ENCODE peak calls at places on chromosome 18, in nine cellular contexts. One of them, this sample, is unnamed. For H3K36me3, the result is how much of the 10 kb centered on the place peaks cover.

GRCh38 chr18:6807504-6808257 is 78.2 kb downstream of the ARHGAP28 start:
- DNase-seq in PC-9: no peak
- DNase-seq in DND-41: no peak
- DNase-seq in mucosa of descending colon: no peak
- DNase-seq in prostate gland: no peak
- DNase-seq in kidney epithelial cell: no peak
- DNase-seq in upper lobe of right lung: no peak
- DNase-seq in hepatocyte: no peak
- DNase-seq in body of pancreas: no peak
- DNase-seq in this sample: no peak

GRCh38 chr18:55101458-55101824 is 142.2 kb upstream of the CCDC68 start:
- DNase-seq in PC-9: no peak
- DNase-seq in DND-41: no peak
- DNase-seq in mucosa of descending colon: no peak
- DNase-seq in prostate gland: no peak
- DNase-seq in kidney epithelial cell: no peak
- DNase-seq in upper lobe of right lung: no peak
- DNase-seq in hepatocyte: no peak
- DNase-seq in body of pancreas: no peak
- DNase-seq in this sample: no peak

GRCh38 chr18:73479472-73479871 is 611.7 kb upstream of the NETO1 start:
- DNase-seq in PC-9: no peak
- DNase-seq in DND-41: no peak
- DNase-seq in mucosa of descending colon: no peak
- DNase-seq in prostate gland: no peak
- DNase-seq in kidney epithelial cell: no peak
- DNase-seq in upper lobe of right lung: no peak
- DNase-seq in hepatocyte: no peak
- DNase-seq in body of pancreas: no peak
- DNase-seq in this sample: no peak

GRCh38 chr18:49560277-49561126 is 1.4 kb upstream of the LIPG start:
- DNase-seq in PC-9: no peak
- DNase-seq in DND-41: no peak
- DNase-seq in mucosa of descending colon: peak
- DNase-seq in prostate gland: peak
- DNase-seq in kidney epithelial cell: no peak
- DNase-seq in upper lobe of right lung: peak
- DNase-seq in hepatocyte: peak
- DNase-seq in body of pancreas: peak
- DNase-seq in this sample: no peak

GRCh38 chr18:53375641-53376040 is 848.8 kb downstream of the MBD2 start:
- DNase-seq in PC-9: no peak
- DNase-seq in DND-41: no peak
- DNase-seq in mucosa of descending colon: peak
- DNase-seq in prostate gland: no peak
- DNase-seq in kidney epithelial cell: peak
- DNase-seq in upper lobe of right lung: peak
- DNase-seq in hepatocyte: peak
- DNase-seq in body of pancreas: peak
- DNase-seq in this sample: no peak

GRCh38 chr18:54109131-54109683 is 115.3 kb downstream of the MBD2 start:
- DNase-seq in PC-9: no peak
- DNase-seq in DND-41: no peak
- DNase-seq in mucosa of descending colon: no peak
- DNase-seq in prostate gland: no peak
- DNase-seq in kidney epithelial cell: no peak
- DNase-seq in upper lobe of right lung: no peak
- DNase-seq in hepatocyte: no peak
- DNase-seq in body of pancreas: no peak
- DNase-seq in this sample: no peak

GRCh38 chr18:54968807-54969206 is 9.5 kb upstream of the CCDC68 start:
- DNase-seq in PC-9: no peak
- DNase-seq in DND-41: no peak
- DNase-seq in mucosa of descending colon: no peak
- DNase-seq in prostate gland: no peak
- DNase-seq in kidney epithelial cell: no peak
- DNase-seq in upper lobe of right lung: no peak
- DNase-seq in hepatocyte: no peak
- DNase-seq in body of pancreas: no peak
- DNase-seq in this sample: no peak

GRCh38 chr18:12017079-12017478 is 35.8 kb downstream of the IMPA2 start:
- DNase-seq in PC-9: no peak
- DNase-seq in DND-41: no peak
- DNase-seq in mucosa of descending colon: no peak
- DNase-seq in prostate gland: no peak
- DNase-seq in kidney epithelial cell: no peak
- DNase-seq in upper lobe of right lung: peak
- DNase-seq in hepatocyte: no peak
- DNase-seq in body of pancreas: peak
- DNase-seq in this sample: no peak

DNA sequence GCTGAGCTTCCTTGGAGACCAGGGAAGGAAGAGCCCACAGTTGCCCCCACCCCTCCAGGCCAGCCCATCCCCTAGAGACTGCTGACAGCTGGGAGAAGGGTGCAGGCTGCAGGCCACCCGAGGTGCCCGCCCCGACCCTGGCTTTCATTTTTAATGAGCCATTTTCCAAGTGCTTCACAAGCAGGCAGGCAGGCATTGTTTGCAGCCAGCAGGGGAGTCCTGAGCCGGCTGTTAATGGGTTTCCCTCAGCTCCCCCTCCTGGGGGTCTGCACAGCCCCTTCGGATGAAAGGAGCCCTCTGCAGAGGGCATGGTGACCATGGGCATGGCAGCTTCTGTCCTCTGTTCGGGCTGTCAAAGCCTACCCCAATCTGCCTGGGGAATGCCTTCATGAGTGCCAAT is 94.5 kb downstream of the ZBTB7C start:
- DNase-seq in PC-9: no peak
- DNase-seq in DND-41: no peak
- DNase-seq in mucosa of descending colon: no peak
- DNase-seq in prostate gland: no peak
- DNase-seq in kidney epithelial cell: no peak
- DNase-seq in upper lobe of right lung: no peak
- DNase-seq in hepatocyte: no peak
- DNase-seq in body of pancreas: no peak
- DNase-seq in this sample: no peak
- TF ChIP-seq CTCF in PC-9: no peak
- TF ChIP-seq CTCF in DND-41: no peak
- TF ChIP-seq CTCF in mucosa of descending colon: no peak
- TF ChIP-seq CTCF in prostate gland: no peak
- TF ChIP-seq CTCF in kidney epithelial cell: no peak
- TF ChIP-seq CTCF in upper lobe of right lung: no peak
- TF ChIP-seq CTCF in hepatocyte: no peak
- TF ChIP-seq CTCF in body of pancreas: no peak
- TF ChIP-seq CTCF in this sample: no peak

GRCh38 chr18:62867521-62867920 is 152.2 kb downstream of the PHLPP1 start:
- DNase-seq in PC-9: no peak
- DNase-seq in DND-41: no peak
- DNase-seq in mucosa of descending colon: no peak
- DNase-seq in prostate gland: no peak
- DNase-seq in kidney epithelial cell: no peak
- DNase-seq in upper lobe of right lung: no peak
- DNase-seq in hepatocyte: no peak
- DNase-seq in body of pancreas: no peak
- DNase-seq in this sample: no peak

GRCh38 chr18:62868645-62869044 is 153.3 kb downstream of the PHLPP1 start:
- DNase-seq in PC-9: no peak
- DNase-seq in DND-41: no peak
- DNase-seq in mucosa of descending colon: no peak
- DNase-seq in prostate gland: no peak
- DNase-seq in kidney epithelial cell: no peak
- DNase-seq in upper lobe of right lung: no peak
- DNase-seq in hepatocyte: no peak
- DNase-seq in body of pancreas: no peak
- DNase-seq in this sample: no peak

GRCh38 chr18:62870643-62871042 is 155.3 kb downstream of the PHLPP1 start:
- DNase-seq in PC-9: no peak
- DNase-seq in DND-41: no peak
- DNase-seq in mucosa of descending colon: no peak
- DNase-seq in prostate gland: no peak
- DNase-seq in kidney epithelial cell: no peak
- DNase-seq in upper lobe of right lung: no peak
- DNase-seq in hepatocyte: no peak
- DNase-seq in body of pancreas: no peak
- DNase-seq in this sample: no peak

GRCh38 chr18:62865498-62865897 is 150.2 kb downstream of the PHLPP1 start:
- DNase-seq in PC-9: no peak
- DNase-seq in DND-41: no peak
- DNase-seq in mucosa of descending colon: no peak
- DNase-seq in prostate gland: no peak
- DNase-seq in kidney epithelial cell: no peak
- DNase-seq in upper lobe of right lung: no peak
- DNase-seq in hepatocyte: no peak
- DNase-seq in body of pancreas: no peak
- DNase-seq in this sample: no peak

DNA sequence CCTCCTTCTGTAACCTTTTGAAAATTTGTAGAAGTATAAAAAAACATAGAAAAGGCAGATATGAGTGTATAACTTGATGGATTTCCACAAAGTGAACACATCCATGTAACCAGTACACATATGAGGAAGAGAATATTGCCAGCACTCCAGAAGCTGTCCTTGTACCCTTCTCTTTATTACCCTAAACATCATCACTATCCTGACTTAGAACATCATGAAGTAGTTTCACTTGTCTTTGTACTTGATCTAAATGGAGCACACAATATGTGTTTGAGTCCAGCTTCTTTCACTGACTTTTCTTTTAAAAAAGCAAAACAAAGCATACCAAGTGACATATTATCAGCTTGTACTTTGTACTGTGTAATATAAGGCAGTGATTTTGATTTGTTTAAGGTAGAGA is 154.0 kb downstream of the PHLPP1 start:
- DNase-seq in PC-9: no peak
- DNase-seq in DND-41: no peak
- DNase-seq in mucosa of descending colon: no peak
- DNase-seq in prostate gland: no peak
- DNase-seq in kidney epithelial cell: no peak
- DNase-seq in upper lobe of right lung: no peak
- DNase-seq in hepatocyte: no peak
- DNase-seq in body of pancreas: no peak
- DNase-seq in this sample: peak
- H3K4me3 ChIP-seq in PC-9: no peak
- H3K4me3 ChIP-seq in DND-41: no peak
- H3K4me3 ChIP-seq in mucosa of descending colon: no peak
- H3K4me3 ChIP-seq in prostate gland: no peak
- H3K4me3 ChIP-seq in kidney epithelial cell: no peak
- H3K4me3 ChIP-seq in upper lobe of right lung: no peak
- H3K4me3 ChIP-seq in hepatocyte: no peak
- H3K4me3 ChIP-seq in body of pancreas: no peak
- H3K4me3 ChIP-seq in this sample: peak

GRCh38 chr18:78801011-78801410 is 178.6 kb upstream of the SALL3 start:
- DNase-seq in PC-9: no peak
- DNase-seq in DND-41: no peak
- DNase-seq in mucosa of descending colon: no peak
- DNase-seq in prostate gland: no peak
- DNase-seq in kidney epithelial cell: no peak
- DNase-seq in upper lobe of right lung: peak
- DNase-seq in hepatocyte: no peak
- DNase-seq in body of pancreas: no peak
- DNase-seq in this sample: no peak

GRCh38 chr18:78798402-78799175 is 181.0 kb upstream of the SALL3 start:
- DNase-seq in PC-9: no peak
- DNase-seq in DND-41: no peak
- DNase-seq in mucosa of descending colon: no peak
- DNase-seq in prostate gland: no peak
- DNase-seq in kidney epithelial cell: no peak
- DNase-seq in upper lobe of right lung: peak
- DNase-seq in hepatocyte: no peak
- DNase-seq in body of pancreas: no peak
- DNase-seq in this sample: no peak

GRCh38 chr18:78797499-78797898 is 182.1 kb upstream of the SALL3 start:
- DNase-seq in PC-9: no peak
- DNase-seq in DND-41: no peak
- DNase-seq in mucosa of descending colon: no peak
- DNase-seq in prostate gland: no peak
- DNase-seq in kidney epithelial cell: no peak
- DNase-seq in upper lobe of right lung: no peak
- DNase-seq in hepatocyte: no peak
- DNase-seq in body of pancreas: no peak
- DNase-seq in this sample: no peak

GRCh38 chr18:78796693-78797455 is 182.7 kb upstream of the SALL3 start:
- DNase-seq in PC-9: no peak
- DNase-seq in DND-41: no peak
- DNase-seq in mucosa of descending colon: no peak
- DNase-seq in prostate gland: no peak
- DNase-seq in kidney epithelial cell: no peak
- DNase-seq in upper lobe of right lung: peak
- DNase-seq in hepatocyte: no peak
- DNase-seq in body of pancreas: no peak
- DNase-seq in this sample: no peak

DNA sequence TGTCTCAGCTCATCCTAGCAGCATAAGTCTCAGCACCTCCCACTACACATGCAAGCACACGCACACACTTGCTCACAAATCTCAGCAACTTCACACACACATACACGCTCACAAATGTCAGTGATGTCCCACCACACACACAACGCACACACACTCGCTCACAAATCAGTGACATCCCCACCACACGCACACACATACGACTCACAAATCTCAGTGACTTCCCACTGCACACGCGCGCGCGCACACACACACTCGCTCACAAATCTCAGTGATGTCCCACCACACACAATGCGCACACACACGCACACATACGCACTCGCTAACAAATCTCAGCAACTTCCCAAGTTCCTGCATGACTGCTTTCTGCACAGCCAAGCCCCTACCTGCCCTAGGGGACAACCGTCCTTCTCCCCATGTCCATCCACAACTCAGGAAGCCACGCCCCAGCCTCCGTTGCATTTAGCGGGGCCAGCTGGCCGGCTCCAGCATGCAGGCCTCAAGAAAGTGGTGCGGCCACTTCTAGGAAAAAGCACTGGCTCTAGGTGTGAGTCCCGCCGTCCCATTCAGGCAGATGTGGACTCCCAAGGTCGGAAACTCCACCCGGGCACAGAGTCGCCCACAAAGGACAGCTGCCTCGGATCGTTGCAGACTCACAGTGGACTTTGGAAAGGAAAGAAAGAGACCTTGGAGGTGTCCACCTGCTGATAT is 180.1 kb upstream of the SALL3 start:
- DNase-seq in PC-9: no peak
- DNase-seq in DND-41: no peak
- DNase-seq in mucosa of descending colon: no peak
- DNase-seq in prostate gland: no peak
- DNase-seq in kidney epithelial cell: no peak
- DNase-seq in upper lobe of right lung: peak
- DNase-seq in hepatocyte: no peak
- DNase-seq in body of pancreas: no peak
- DNase-seq in this sample: no peak
- H3K36me3 ChIP-seq in PC-9: under half
- H3K36me3 ChIP-seq in DND-41: under half
- H3K36me3 ChIP-seq in mucosa of descending colon: under half
- H3K36me3 ChIP-seq in prostate gland: under half
- H3K36me3 ChIP-seq in kidney epithelial cell: under half
- H3K36me3 ChIP-seq in upper lobe of right lung: under half
- H3K36me3 ChIP-seq in hepatocyte: under half
- H3K36me3 ChIP-seq in body of pancreas: under half
- H3K36me3 ChIP-seq in this sample: under half

DNA sequence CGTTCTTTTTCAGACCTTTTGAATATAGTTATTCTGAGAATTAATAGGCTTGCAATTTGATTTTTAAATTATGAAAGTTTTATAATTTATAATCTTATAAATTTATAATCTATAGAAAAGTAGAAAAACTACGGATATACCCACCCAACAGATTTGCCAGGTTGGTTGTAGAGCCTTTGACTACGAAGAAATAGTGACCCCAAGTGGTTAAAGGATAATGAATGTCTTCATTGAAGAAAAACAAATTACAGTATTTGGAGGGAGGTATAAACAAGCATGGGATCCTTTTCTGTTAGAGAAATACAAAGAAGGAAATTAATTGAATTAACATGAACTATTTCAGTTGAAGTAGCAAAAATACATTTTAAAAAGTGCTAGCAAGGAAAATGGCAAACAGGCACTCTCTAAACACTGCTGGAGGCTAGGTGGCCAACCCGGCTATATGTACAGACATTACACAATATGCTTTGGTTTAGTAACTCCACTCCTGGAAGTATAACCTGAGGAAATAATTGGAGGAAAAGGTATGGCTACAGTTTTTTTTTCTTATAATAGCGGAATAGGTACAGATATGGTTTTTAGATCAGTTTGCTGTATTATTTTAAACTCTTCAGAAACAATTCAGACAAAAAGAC is 110.9 kb downstream of the MIB1 start:
- DNase-seq in PC-9: no peak
- DNase-seq in DND-41: no peak
- DNase-seq in mucosa of descending colon: no peak
- DNase-seq in prostate gland: no peak
- DNase-seq in kidney epithelial cell: no peak
- DNase-seq in upper lobe of right lung: no peak
- DNase-seq in hepatocyte: peak
- DNase-seq in body of pancreas: no peak
- DNase-seq in this sample: no peak
- TF ChIP-seq CTCF in PC-9: no peak
- TF ChIP-seq CTCF in DND-41: peak
- TF ChIP-seq CTCF in mucosa of descending colon: no peak
- TF ChIP-seq CTCF in prostate gland: peak
- TF ChIP-seq CTCF in kidney epithelial cell: peak
- TF ChIP-seq CTCF in upper lobe of right lung: peak
- TF ChIP-seq CTCF in hepatocyte: peak
- TF ChIP-seq CTCF in body of pancreas: peak
- TF ChIP-seq CTCF in this sample: peak

This sample was measured in GM06990.